ENCODE peak calls at places on chromosomes 7 and 10, in four cellular contexts. One of them, this sample, is unnamed.

GRCh38 chr7:44151679-44152355 is 10.7 kb upstream of the MYL7 start:
- DNase-seq in fibroblast of mammary gland: no peak
- DNase-seq in adrenal gland: no peak
- DNase-seq in GM20000: no peak
- DNase-seq in this sample: no peak

GRCh38 chr10:127834791-127835190 is 58.0 kb downstream of the CLRN3 start:
- DNase-seq in fibroblast of mammary gland: no peak
- DNase-seq in adrenal gland: no peak
- DNase-seq in GM20000: no peak
- DNase-seq in this sample: no peak

GRCh38 chr7:148395292-148395691 is 195.3 kb upstream of the C7orf33 start:
- DNase-seq in fibroblast of mammary gland: no peak
- DNase-seq in adrenal gland: no peak
- DNase-seq in GM20000: no peak
- DNase-seq in this sample: no peak

GRCh38 chr10:32055478-32056135 is 618 bp downstream of the KIF5B start:
- DNase-seq in fibroblast of mammary gland: peak
- DNase-seq in adrenal gland: peak
- DNase-seq in GM20000: peak
- DNase-seq in this sample: peak

GRCh38 chr7:159197066-159197975 is 52.7 kb upstream of the VIPR2 start:
- DNase-seq in fibroblast of mammary gland: no peak
- DNase-seq in adrenal gland: no peak
- DNase-seq in GM20000: peak
- DNase-seq in this sample: peak

GRCh38 chr10:14562615-14563214 is 212.0 kb downstream of the FAM107B start:
- DNase-seq in fibroblast of mammary gland: no peak
- DNase-seq in adrenal gland: no peak
- DNase-seq in GM20000: no peak
- DNase-seq in this sample: no peak

GRCh38 chr10:61478621-61479312 is 25.6 kb upstream of the TMEM26 start:
- DNase-seq in fibroblast of mammary gland: peak
- DNase-seq in adrenal gland: no peak
- DNase-seq in GM20000: no peak
- DNase-seq in this sample: no peak

GRCh38 chr7:137975223-137975622 is 26.7 kb downstream of the CREB3L2 start:
- DNase-seq in fibroblast of mammary gland: peak
- DNase-seq in adrenal gland: no peak
- DNase-seq in GM20000: peak
- DNase-seq in this sample: no peak

GRCh38 chr10:4498763-4499251 is 327.2 kb upstream of the AKR1E2 start:
- DNase-seq in fibroblast of mammary gland: peak
- DNase-seq in adrenal gland: no peak
- DNase-seq in GM20000: no peak
- DNase-seq in this sample: no peak

GRCh38 chr10:2037966-2038493 is 300.7 kb upstream of the ADARB2 start:
- DNase-seq in fibroblast of mammary gland: no peak
- DNase-seq in adrenal gland: no peak
- DNase-seq in GM20000: no peak
- DNase-seq in this sample: no peak

GRCh38 chr7:7182156-7183060 is at the start of gene C1GALT1:
- DNase-seq in fibroblast of mammary gland: peak
- DNase-seq in adrenal gland: peak
- DNase-seq in GM20000: peak
- DNase-seq in this sample: peak
- TF ChIP-seq CTCF in fibroblast of mammary gland: peak
- TF ChIP-seq CTCF in adrenal gland: peak
- TF ChIP-seq CTCF in GM20000: peak
- TF ChIP-seq CTCF in this sample: peak

GRCh38 chr10:104085801-104086400 is at the start of gene COL17A1:
- DNase-seq in fibroblast of mammary gland: no peak
- DNase-seq in adrenal gland: no peak
- DNase-seq in GM20000: no peak
- DNase-seq in this sample: no peak

GRCh38 chr10:104092749-104093148 is 7.1 kb upstream of the COL17A1 start:
- DNase-seq in fibroblast of mammary gland: no peak
- DNase-seq in adrenal gland: no peak
- DNase-seq in GM20000: no peak
- DNase-seq in this sample: no peak

GRCh38 chr10:104089621-104090020 is 3.9 kb upstream of the COL17A1 start:
- DNase-seq in fibroblast of mammary gland: peak
- DNase-seq in adrenal gland: no peak
- DNase-seq in GM20000: no peak
- DNase-seq in this sample: no peak

GRCh38 chr10:104088239-104088638 is 2.6 kb upstream of the COL17A1 start:
- DNase-seq in fibroblast of mammary gland: no peak
- DNase-seq in adrenal gland: no peak
- DNase-seq in GM20000: no peak
- DNase-seq in this sample: no peak

DNA sequence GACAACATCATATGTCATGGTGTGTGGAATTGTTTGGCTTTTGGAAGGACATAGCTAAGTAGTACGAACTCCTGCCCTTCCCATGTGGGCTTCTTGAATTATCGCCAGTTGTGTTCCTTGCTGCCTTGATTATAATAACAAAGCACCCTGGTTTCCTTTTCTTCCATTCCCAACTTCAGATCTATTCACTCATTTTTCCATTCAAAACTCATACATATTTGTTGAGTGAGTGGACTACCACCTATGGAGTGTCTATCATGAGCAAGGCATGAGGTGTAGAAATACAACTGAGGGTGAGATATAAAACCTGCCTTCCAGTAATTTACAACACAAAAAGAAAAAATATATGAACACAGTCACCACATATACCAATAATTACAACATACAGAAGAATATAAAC is 4.9 kb upstream of the COL17A1 start:
- DNase-seq in fibroblast of mammary gland: no peak
- DNase-seq in adrenal gland: no peak
- DNase-seq in GM20000: no peak
- DNase-seq in this sample: no peak
- TF ChIP-seq CTCF in fibroblast of mammary gland: no peak
- TF ChIP-seq CTCF in adrenal gland: no peak
- TF ChIP-seq CTCF in GM20000: no peak
- TF ChIP-seq CTCF in this sample: no peak

GRCh38 chr7:9890092-9890491 is 1083.6 kb upstream of the PHF14 start:
- DNase-seq in fibroblast of mammary gland: no peak
- DNase-seq in adrenal gland: no peak
- DNase-seq in GM20000: no peak
- DNase-seq in this sample: no peak
- TF ChIP-seq CTCF in fibroblast of mammary gland: no peak
- TF ChIP-seq CTCF in adrenal gland: no peak
- TF ChIP-seq CTCF in GM20000: no peak
- TF ChIP-seq CTCF in this sample: no peak

DNA sequence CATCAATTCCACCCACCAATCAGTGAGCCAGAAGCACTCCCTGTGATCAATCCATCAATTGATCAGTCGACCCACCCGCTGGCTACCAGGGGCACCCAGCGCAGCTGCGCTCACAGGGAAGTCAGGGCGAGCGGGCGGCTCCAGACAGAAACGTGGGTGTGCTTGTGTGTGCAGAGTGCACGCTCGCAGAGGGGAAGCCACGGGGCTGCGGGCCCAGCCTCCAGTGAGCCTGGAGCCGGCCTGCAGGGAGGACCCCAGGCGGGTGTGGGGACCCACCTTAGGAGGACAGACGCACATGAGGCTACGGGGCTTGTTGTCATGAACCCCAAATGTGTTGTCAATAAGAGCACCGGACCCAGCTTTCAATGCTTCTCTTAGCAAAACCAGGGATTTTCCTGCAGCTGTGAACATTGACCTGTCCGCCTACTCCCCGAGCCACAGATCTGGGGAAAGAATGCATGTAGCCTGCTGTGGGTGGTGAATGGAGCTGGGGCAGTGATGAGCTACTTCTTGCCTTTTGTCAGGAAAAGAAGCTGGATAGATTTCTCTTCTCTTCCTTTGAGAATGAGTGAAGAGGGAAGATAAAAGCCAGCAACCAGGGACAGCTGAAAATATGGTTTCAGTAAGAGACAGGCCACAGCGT is 497.8 kb downstream of the DNAJB6 start:
- DNase-seq in fibroblast of mammary gland: peak
- DNase-seq in adrenal gland: no peak
- DNase-seq in GM20000: no peak
- DNase-seq in this sample: no peak
- TF ChIP-seq CTCF in fibroblast of mammary gland: no peak
- TF ChIP-seq CTCF in adrenal gland: no peak
- TF ChIP-seq CTCF in GM20000: no peak
- TF ChIP-seq CTCF in this sample: no peak

DNA sequence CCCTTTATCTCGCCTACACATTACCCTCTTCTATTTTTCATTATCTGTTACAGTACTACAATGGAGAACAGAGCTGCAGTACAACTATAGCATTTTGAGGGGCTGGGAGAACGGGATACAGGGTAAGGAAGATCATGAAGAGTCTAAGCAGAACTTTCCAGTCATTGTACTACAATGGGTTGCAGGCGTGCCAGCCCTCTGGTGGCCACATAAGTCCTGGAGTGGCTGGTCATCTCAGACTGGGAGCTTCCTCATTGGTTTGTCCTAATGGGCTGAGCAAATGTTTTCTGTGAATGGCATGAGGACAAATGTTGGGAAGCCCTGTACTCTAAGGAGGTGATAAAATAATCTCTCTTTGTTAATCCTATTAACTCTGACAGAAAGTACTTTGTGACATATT is 33.0 kb downstream of the TMEM106B start:
- DNase-seq in fibroblast of mammary gland: peak
- DNase-seq in adrenal gland: peak
- DNase-seq in GM20000: no peak
- DNase-seq in this sample: no peak
- TF ChIP-seq CTCF in fibroblast of mammary gland: peak
- TF ChIP-seq CTCF in adrenal gland: peak
- TF ChIP-seq CTCF in GM20000: peak
- TF ChIP-seq CTCF in this sample: no peak

DNA sequence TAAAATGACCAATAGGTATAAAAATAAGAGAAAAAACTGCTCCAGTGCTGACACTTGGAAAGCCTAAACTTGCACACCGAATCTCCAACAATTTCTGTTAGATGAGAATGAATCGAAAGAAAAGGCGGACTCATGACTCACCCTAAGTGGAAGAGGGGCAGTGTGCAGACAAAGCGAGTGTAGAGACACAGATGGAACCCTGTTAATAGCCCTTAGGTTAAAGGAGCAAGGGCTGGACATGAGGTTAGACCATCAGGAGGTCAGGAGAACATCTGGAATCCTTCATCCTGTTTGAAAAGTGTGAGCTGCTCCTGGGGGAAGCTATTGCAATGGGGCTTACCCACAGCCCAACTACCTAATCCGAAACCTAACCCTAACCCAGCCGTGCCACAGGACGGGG is 103.5 kb upstream of the GLI3 start:
- DNase-seq in fibroblast of mammary gland: no peak
- DNase-seq in adrenal gland: peak
- DNase-seq in GM20000: no peak
- DNase-seq in this sample: no peak
- TF ChIP-seq CTCF in fibroblast of mammary gland: no peak
- TF ChIP-seq CTCF in adrenal gland: no peak
- TF ChIP-seq CTCF in GM20000: no peak
- TF ChIP-seq CTCF in this sample: no peak

DNA sequence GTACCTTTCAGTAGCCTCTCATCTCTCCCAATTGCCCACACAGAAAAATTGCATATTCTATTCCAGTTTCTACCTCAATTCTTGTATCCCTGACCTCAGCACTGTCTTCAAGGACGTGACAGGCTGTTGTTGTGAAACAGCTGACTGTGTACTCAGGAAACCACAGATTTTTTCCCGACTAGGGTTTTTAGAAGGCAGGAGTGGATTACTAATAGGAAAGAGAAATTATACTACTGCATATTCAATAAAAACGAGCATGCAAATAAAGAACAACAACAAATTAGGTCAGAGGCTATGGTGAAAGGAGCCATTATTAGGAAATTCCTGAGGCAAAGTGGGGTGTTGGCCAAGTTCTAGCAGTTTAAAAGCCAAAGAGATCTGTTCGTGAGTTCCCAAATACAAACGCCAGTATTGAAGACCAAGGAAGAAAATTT is 93.4 kb downstream of the DOCK4 start:
- DNase-seq in fibroblast of mammary gland: peak
- DNase-seq in adrenal gland: peak
- DNase-seq in GM20000: no peak
- DNase-seq in this sample: no peak
- TF ChIP-seq CTCF in fibroblast of mammary gland: no peak
- TF ChIP-seq CTCF in adrenal gland: no peak
- TF ChIP-seq CTCF in GM20000: no peak
- TF ChIP-seq CTCF in this sample: no peak

GRCh38 chr7:69534461-69535041 is 63.7 kb upstream of the AUTS2 start:
- DNase-seq in fibroblast of mammary gland: no peak
- DNase-seq in adrenal gland: no peak
- DNase-seq in GM20000: no peak
- DNase-seq in this sample: no peak
- TF ChIP-seq CTCF in fibroblast of mammary gland: no peak
- TF ChIP-seq CTCF in adrenal gland: no peak
- TF ChIP-seq CTCF in GM20000: no peak
- TF ChIP-seq CTCF in this sample: no peak

GRCh38 chr7:69360913-69361312 is 237.4 kb upstream of the AUTS2 start:
- DNase-seq in fibroblast of mammary gland: no peak
- DNase-seq in adrenal gland: no peak
- DNase-seq in GM20000: no peak
- DNase-seq in this sample: no peak

GRCh38 chr7:69364814-69365587 is 233.3 kb upstream of the AUTS2 start:
- DNase-seq in fibroblast of mammary gland: peak
- DNase-seq in adrenal gland: no peak
- DNase-seq in GM20000: no peak
- DNase-seq in this sample: no peak

GRCh38 chr7:69363131-69363530 is 235.1 kb upstream of the AUTS2 start:
- DNase-seq in fibroblast of mammary gland: peak
- DNase-seq in adrenal gland: no peak
- DNase-seq in GM20000: no peak
- DNase-seq in this sample: no peak

GRCh38 chr7:69358163-69358821 is 240.0 kb upstream of the AUTS2 start:
- DNase-seq in fibroblast of mammary gland: peak
- DNase-seq in adrenal gland: no peak
- DNase-seq in GM20000: no peak
- DNase-seq in this sample: no peak

DNA sequence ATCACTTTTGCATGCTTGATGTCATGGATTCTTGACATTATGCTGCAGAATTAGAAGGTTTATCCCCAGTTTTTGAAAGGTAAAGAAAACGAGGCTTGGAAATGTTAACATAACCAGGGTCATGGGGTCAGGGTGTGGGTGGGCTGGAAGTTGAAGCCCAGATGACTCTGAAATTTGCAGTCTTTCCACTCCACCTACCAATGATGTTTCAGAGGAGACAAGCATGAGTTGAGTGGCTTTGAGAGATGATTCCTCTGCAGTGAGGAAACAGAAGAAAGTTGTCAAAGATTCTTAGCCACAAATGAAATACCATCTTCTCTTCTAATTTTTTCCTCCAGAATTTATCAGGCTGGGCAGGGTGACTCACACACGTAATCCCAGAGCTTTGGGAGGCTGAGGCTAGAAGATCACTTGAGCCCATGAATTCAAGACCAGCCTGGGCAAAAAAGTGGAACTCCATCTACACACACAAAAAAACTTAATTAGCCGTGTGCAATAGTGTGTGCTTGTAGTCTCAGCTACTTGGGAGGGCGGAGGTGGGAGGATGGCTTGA is 239.2 kb upstream of the AUTS2 start:
- DNase-seq in fibroblast of mammary gland: peak
- DNase-seq in adrenal gland: no peak
- DNase-seq in GM20000: no peak
- DNase-seq in this sample: no peak
- TF ChIP-seq CTCF in fibroblast of mammary gland: no peak
- TF ChIP-seq CTCF in adrenal gland: no peak
- TF ChIP-seq CTCF in GM20000: no peak
- TF ChIP-seq CTCF in this sample: no peak